ENCODE peak calls at places on chromosomes 4 and X, in five cellular contexts. Z, I, S, M and X are unnamed samples.

GRCh38 chr4:28621541-28621940 is 1760.9 kb downstream of the STIM2 start:
- DNase-seq in I (no peak), M (no peak), Z (no peak), S (no peak), X (no peak)

GRCh38 chr4:87746001-87746400 is 53.4 kb upstream of the IBSP start:
- DNase-seq in M (no peak), I (no peak), S (no peak), Z (no peak), X (no peak)

GRCh38 chrX:107940095-107940494 is 42.1 kb downstream of the TEX13B start:
- DNase-seq in Z (no peak), I (no peak), M (no peak), S (no peak), X (no peak)

GRCh38 chr4:114481856-114482255 is 116.8 kb upstream of the UGT8 start:
- DNase-seq in Z (no peak), S (no peak), I (no peak), M (no peak), X (no peak)

GRCh38 chr4:100146756-100147155 is 43.5 kb downstream of the DDIT4L start:
- DNase-seq in M (no peak), I (no peak), Z (no peak), S (no peak), X (no peak)

GRCh38 chr4:37717575-37717974 is 31.4 kb upstream of the RELL1 start:
- DNase-seq in M (peak; percentile 71), S (no peak), I (no peak), Z (peak; percentile 64), X (no peak)

GRCh38 chrX:140724337-140725105 is 15.0 kb downstream of the LINC00632 start:
- DNase-seq in S (no peak), I (no peak), Z (no peak), M (peak; percentile 13), X (no peak)

GRCh38 chr4:119750771-119751170 is 122.2 kb upstream of the PDE5A start:
- DNase-seq in Z (no peak), M (peak; percentile 66), I (no peak), S (no peak), X (no peak)

GRCh38 chr4:15457401-15458201 is 12.1 kb upstream of the CC2D2A start:
- DNase-seq in I (no peak), M (peak; percentile 79), Z (no peak), S (no peak), X (no peak)

GRCh38 chr4:70892086-70892769 is 9.9 kb upstream of the MOB1B start:
- DNase-seq in S (no peak), I (no peak), Z (no peak), M (no peak), X (peak; percentile 57)

GRCh38 chr4:120452006-120452405 is 385.4 kb upstream of the MAD2L1 start:
- DNase-seq in I (no peak), Z (no peak), S (no peak), M (peak; percentile 8), X (no peak)

GRCh38 chr4:10120943-10121567 is 4.5 kb upstream of the WDR1 start:
- DNase-seq in M (no peak), I (no peak), S (no peak), Z (no peak), X (no peak)

GRCh38 chrX:69615323-69615722 is 590 bp upstream of the EDA start:
- DNase-seq in M (no peak), S (no peak), I (no peak), Z (no peak), X (no peak)

GRCh38 chrX:140360924-140361323 is 143.9 kb downstream of the SOX3 start:
- DNase-seq in M (no peak), Z (no peak), S (no peak), I (no peak), X (no peak)

GRCh38 chrX:9148626-9149385 is 114.9 kb upstream of the FAM9B start:
- DNase-seq in S (peak; percentile 31), Z (no peak), M (peak; percentile 72), I (no peak), X (no peak)

GRCh38 chr4:99815597-99816011 is 1.0 kb upstream of the DAPP1 start:
- DNase-seq in M (no peak), S (no peak), Z (no peak), I (no peak), X (peak; percentile 88)

GRCh38 chr4:12170308-12170707 is 741.6 kb upstream of the HS3ST1 start:
- DNase-seq in M (no peak), I (no peak), S (no peak), Z (no peak), X (no peak)

GRCh38 chrX:70196961-70197805 is 19.9 kb downstream of the DGAT2L6 start:
- DNase-seq in M (peak; percentile 51), S (no peak), I (no peak), Z (no peak), X (peak; percentile 31)

GRCh38 chrX:79138658-79139241 is 5.7 kb upstream of the GPR174 start:
- DNase-seq in Z (no peak), I (no peak), S (no peak), M (no peak), X (no peak)

GRCh38 chr4:4387531-4388311 is 819 bp downstream of the NSG1 start:
- DNase-seq in Z (no peak), S (no peak), M (no peak), I (peak; percentile 30), X (no peak)

GRCh38 chr4:68498413-68499007 is 51.2 kb downstream of the TMPRSS11E start:
- DNase-seq in I (peak; percentile 45), Z (peak; percentile 37), S (peak; percentile 9), M (peak; percentile 68), X (no peak)

GRCh38 chrX:147803948-147804347 is 107.8 kb upstream of the FMR1 start:
- DNase-seq in S (no peak), I (no peak), Z (no peak), M (peak; percentile 1), X (no peak)

GRCh38 chr4:184510431-184510830 is 36.1 kb upstream of the IRF2 start:
- DNase-seq in I (no peak), S (no peak), M (no peak), Z (no peak), X (peak; percentile 31)

GRCh38 chr4:87363552-87363951 is 27.4 kb downstream of the HSD17B11 start:
- DNase-seq in S (no peak), M (no peak), I (no peak), Z (no peak), X (no peak)

GRCh38 chr4:5772528-5773270 is 61.7 kb downstream of the EVC start:
- DNase-seq in Z (no peak), M (no peak), S (no peak), I (no peak), X (no peak)

GRCh38 chr4:2248044-2248780 is 6.3 kb upstream of the HAUS3 start:
- DNase-seq in M (no peak), Z (no peak), S (no peak), I (no peak), X (no peak)

GRCh38 chr4:23144707-23145106 is 452.0 kb downstream of the GBA3 start:
- DNase-seq in Z (no peak), M (no peak), S (no peak), I (no peak), X (no peak)

GRCh38 chrX:24498975-24499374 is 33.9 kb downstream of the PDK3 start:
- DNase-seq in M (peak; percentile 17), Z (no peak), I (no peak), S (no peak), X (no peak)

GRCh38 chrX:42869011-42869410 is 91.0 kb upstream of the PPP1R2C start:
- DNase-seq in Z (no peak), I (no peak), M (no peak), S (no peak), X (no peak)

GRCh38 chr4:48268956-48269860 is at the start of gene TEC:
- DNase-seq in S (no peak), Z (no peak), I (no peak), M (no peak), X (peak; percentile 70)

GRCh38 chrX:38678217-38678616 is 116.9 kb downstream of the TSPAN7 start:
- DNase-seq in S (no peak), I (no peak), M (no peak), Z (no peak), X (no peak)

GRCh38 chrX:38675856-38676255 is 114.5 kb downstream of the TSPAN7 start:
- DNase-seq in S (no peak), Z (no peak), I (no peak), M (no peak), X (no peak)

DNA sequence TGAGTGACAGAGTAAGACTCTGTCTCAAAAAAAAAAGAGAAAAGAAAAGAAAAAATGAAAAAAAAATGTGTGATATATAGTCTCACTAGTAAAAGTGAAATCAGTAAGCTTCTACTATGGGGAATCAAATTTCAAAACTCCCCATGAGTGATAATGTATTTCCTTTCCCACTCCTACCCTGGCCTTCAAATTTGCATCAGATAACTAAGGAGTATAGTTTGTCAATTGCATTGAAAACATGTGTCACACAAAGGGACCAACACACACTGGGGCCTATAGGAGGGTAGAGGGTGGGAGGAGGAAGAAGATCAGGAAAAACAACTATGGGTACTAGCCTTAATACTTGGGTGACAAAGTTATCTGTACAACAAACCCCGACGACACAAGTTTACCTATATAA is 118.4 kb downstream of the TSPAN7 start:
- DNase-seq in Z (no peak), S (no peak), I (no peak), M (no peak), X (no peak)
- TF ChIP-seq CTCF in Z (no peak), S (no peak), I (no peak), M (no peak), X (no peak)

DNA sequence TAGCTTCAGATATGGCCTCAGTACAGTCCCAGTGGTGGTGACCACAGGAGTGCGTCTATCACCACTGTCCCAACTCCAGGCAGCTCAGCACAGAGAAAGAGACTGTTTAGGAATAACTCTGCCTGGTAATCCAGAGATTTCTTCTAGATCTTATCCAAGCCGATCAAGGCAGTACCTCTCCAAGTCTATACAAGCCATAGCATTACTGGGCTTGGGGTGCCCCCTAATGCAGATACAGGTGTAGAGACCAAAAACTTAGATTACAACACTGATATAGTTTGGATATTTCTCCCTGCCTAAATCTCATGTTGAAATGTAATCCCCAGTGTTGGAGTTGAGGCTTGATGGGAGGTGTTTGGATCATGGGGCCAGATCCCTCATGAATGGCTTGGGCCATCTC is 100.9 kb downstream of the PTCHD1 start:
- DNase-seq in M (no peak), Z (no peak), I (peak; percentile 14), S (no peak), X (no peak)
- TF ChIP-seq CTCF in M (no peak), Z (no peak), I (no peak), S (no peak), X (no peak)

GRCh38 chr4:127782275-127783025 is at the start of gene HSPA4L:
- DNase-seq in M (peak; percentile 37), S (no peak), I (peak; percentile 68), Z (no peak), X (peak; percentile 70)
- TF ChIP-seq CTCF in M (no peak), S (peak; percentile 39), I (peak; percentile 32), Z (peak; percentile 31), X (no peak)

GRCh38 chr4:148044889-148045352 is 313.0 kb downstream of the ARHGAP10 start:
- DNase-seq in M (peak; percentile 30), I (no peak), Z (no peak), S (no peak), X (no peak)
- TF ChIP-seq CTCF in M (peak; percentile 33), I (no peak), Z (peak; percentile 15), S (no peak), X (no peak)

GRCh38 chrX:118644378-118644777 is 83.0 kb upstream of the IL13RA1 start:
- DNase-seq in M (peak; percentile 51), I (no peak), S (no peak), Z (no peak), X (no peak)
- TF ChIP-seq CTCF in M (peak; percentile 43), I (peak; percentile 31), S (peak; percentile 42), Z (peak; percentile 59), X (peak; percentile 19)